ENCODE peak calls at places on chromosomes 6 and 20, in six cellular contexts. W is ovary, V is transverse colon, T is right atrium auricular region, Z is astrocyte, R is mammary epithelial cell. N is an unnamed sample. For H3K36me3 and H3K4me1, the result is how much of the 10 kb centered on the place peaks cover.

GRCh38 chr6:159989882-159990480 is 21.1 kb downstream of the IGF2R start:
- DNase-seq in T (no peak), Z (peak), R (peak), W (no peak), V (no peak), N (no peak)

GRCh38 chr6:32982084-32982701 is 13.8 kb downstream of the BRD2 start:
- DNase-seq in T (no peak), V (no peak), W (no peak), R (no peak), Z (no peak), N (no peak)

GRCh38 chr6:30544666-30545272 is 11.5 kb downstream of the GNL1 start:
- DNase-seq in V (no peak), T (no peak), Z (peak), R (peak), W (no peak), N (no peak)

GRCh38 chr6:168061269-168062210 is 17.5 kb downstream of the FRMD1 start:
- DNase-seq in W (no peak), Z (no peak), T (no peak), R (no peak), V (peak), N (no peak)

GRCh38 chr6:24947636-24948035 is 11.9 kb upstream of the RIPOR2 start:
- DNase-seq in V (no peak), R (no peak), T (no peak), Z (no peak), W (no peak), N (no peak)

GRCh38 chr6:13695217-13695616 is 16.4 kb downstream of the RANBP9 start:
- DNase-seq in T (no peak), Z (peak), V (no peak), W (no peak), R (no peak), N (no peak)

GRCh38 chr6:15464211-15464725 is 198.6 kb downstream of the DTNBP1 start:
- DNase-seq in R (no peak), V (peak), Z (no peak), W (no peak), T (no peak), N (peak)

GRCh38 chr6:89122625-89123024 is 4.8 kb upstream of the SRSF12 start:
- DNase-seq in Z (no peak), W (no peak), T (no peak), R (peak), V (no peak), N (no peak)

GRCh38 chr6:159821726-159822125 is 21.6 kb downstream of the PNLDC1 start:
- DNase-seq in Z (no peak), V (no peak), R (no peak), T (no peak), W (no peak), N (no peak)

GRCh38 chr6:68975064-68975463 is 340.0 kb downstream of the ADGRB3 start:
- DNase-seq in W (no peak), V (no peak), Z (peak), R (no peak), T (no peak), N (no peak)

GRCh38 chr20:11195899-11196558 is 522.2 kb upstream of the JAG1 start:
- DNase-seq in R (peak), T (no peak), V (no peak), W (no peak), Z (peak), N (no peak)

GRCh38 chr6:47478233-47479155 is 905 bp downstream of the CD2AP start:
- DNase-seq in R (peak), Z (peak), W (no peak), V (peak), T (no peak), N (no peak)

GRCh38 chr6:2848851-2849250 is 7.2 kb upstream of the SERPINB1 start:
- DNase-seq in W (no peak), T (no peak), Z (no peak), R (no peak), V (peak), N (peak)

GRCh38 chr6:15382089-15382488 is 136.2 kb downstream of the JARID2 start:
- DNase-seq in V (no peak), Z (no peak), T (no peak), W (no peak), R (no peak), N (no peak)

GRCh38 chr6:138948780-138949179 is 39.3 kb downstream of the REPS1 start:
- DNase-seq in W (no peak), T (no peak), Z (no peak), V (no peak), R (no peak), N (no peak)

GRCh38 chr6:13315896-13316295 is 12.4 kb downstream of the TBC1D7 start:
- DNase-seq in W (no peak), V (no peak), Z (no peak), R (no peak), T (no peak), N (no peak)

GRCh38 chr6:48542191-48542590 is 431.2 kb upstream of the PTCHD4 start:
- DNase-seq in W (no peak), Z (no peak), T (no peak), V (no peak), R (no peak), N (no peak)

GRCh38 chr6:65760285-65760684 is 53.3 kb upstream of the EYS start:
- DNase-seq in T (no peak), Z (no peak), V (no peak), W (no peak), R (no peak), N (no peak)

DNA sequence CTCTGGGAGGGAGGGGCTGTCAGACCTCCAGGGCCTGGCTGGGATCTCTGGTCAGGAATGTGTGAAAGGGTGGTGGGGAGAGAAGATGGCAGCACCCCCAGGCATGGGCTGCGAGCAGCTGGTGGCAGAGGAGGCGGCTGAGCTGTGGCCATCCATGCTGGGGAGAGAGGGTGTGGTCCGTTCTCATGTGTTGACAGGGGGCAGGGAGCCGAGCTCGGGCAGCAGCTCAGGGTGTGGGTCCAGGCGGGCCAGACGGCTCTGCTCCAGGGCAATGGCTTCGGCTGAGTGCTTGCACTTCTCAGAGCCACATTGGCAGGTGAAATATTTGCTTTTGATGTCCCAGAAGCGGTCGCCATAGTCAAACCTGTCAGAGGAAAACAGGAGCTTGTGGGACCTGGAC is 1.1 kb upstream of the SLC44A4 start:
- DNase-seq in Z (no peak), V (peak), T (no peak), R (no peak), W (no peak), N (no peak)
- H3K36me3 ChIP-seq in Z (under half), V (under half), T (half or more), R (under half), W (under half), N (half or more)

DNA sequence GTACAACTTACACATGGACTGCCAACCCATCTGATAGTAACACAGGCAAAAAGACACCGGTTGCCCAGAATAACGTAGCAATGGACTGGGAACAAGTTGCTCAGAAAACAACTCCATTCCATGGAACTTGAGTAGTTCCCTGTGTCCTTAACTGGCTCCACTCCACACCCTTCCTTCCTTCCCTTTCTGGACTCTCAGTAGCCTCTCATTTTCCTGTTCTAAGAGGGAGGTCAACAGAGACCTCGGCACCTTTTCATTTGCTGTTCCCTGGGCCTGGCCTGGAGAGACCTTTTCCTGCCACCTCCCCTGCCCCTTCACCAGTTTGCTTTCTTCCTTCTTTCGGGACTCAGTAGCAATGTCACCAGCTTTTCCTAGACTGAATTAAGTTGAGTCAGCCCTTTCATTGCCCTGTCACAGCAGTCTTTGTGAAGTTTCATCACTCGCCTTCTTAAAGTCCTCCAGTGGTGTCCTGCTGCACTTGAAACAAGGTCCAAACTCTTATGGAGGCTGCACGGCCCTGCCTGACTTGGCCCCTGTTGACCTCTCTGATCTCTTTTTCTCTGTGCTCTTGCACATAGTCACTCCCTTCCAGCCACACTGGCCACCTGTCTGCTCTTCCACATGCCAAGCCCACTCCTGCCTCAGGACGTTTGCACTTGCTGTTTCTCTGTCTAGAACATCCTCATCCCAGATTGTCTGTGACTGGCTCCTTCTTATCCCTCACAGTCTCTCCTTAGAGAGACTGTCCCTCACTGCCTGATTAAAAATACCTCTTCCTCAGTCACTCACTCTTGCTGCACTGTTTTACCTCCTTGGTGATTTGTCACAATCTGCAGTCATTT is 90.8 kb downstream of the KCNB1 start:
- DNase-seq in Z (no peak), R (no peak), T (no peak), W (no peak), V (no peak), N (no peak)
- H3K27ac ChIP-seq in Z (no peak), R (no peak), T (peak), W (no peak), V (no peak), N (no peak)

GRCh38 chr6:57305754-57306153 is 11.7 kb upstream of the PRIM2 start:
- DNase-seq in V (no peak), R (no peak), Z (peak), W (no peak), T (no peak), N (no peak)

GRCh38 chr6:57305112-57305511 is 12.3 kb upstream of the PRIM2 start:
- DNase-seq in Z (no peak), V (no peak), T (no peak), W (no peak), R (no peak), N (no peak)

GRCh38 chr6:57302477-57302876 is 15.0 kb upstream of the PRIM2 start:
- DNase-seq in R (no peak), T (no peak), W (no peak), V (no peak), Z (no peak), N (no peak)

GRCh38 chr6:57306273-57306672 is 11.2 kb upstream of the PRIM2 start:
- DNase-seq in Z (no peak), T (no peak), W (no peak), R (no peak), V (no peak), N (no peak)

DNA sequence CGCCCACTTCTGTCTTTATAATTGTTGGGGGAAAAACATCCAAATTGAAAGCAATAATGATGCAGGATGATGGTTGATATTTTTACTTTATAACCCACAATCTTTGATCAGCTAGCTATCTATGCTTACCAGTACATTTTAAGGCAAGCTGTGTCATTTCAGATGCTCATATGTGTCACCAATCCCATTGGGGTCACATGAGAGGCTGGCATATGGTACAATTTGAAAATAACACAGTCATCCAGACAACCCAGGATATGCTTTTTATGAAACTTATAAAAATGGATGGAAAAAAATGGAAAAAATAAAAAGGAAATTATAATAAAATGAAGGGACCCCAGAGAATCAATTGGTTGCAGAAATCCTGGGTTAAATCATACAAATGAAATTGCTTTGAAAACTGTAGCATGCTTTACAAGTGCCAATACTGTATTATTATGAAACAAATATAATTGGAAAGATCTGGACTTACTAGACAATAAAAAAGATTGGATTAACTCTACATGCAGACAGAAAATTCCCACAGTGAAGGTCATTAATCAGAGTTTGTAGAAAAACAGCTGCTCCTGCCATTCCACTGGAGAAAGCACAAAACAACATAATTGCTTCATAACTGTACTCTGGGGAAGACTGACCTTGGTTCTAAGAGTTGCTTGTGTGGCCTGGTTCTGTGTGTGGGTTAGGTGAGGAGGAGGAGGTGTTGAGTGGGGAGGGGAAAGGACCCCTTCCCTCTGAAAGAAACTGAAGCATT is 13.3 kb upstream of the PRIM2 start:
- DNase-seq in T (no peak), R (no peak), V (no peak), Z (peak), W (no peak), N (no peak)
- H3K4me1 ChIP-seq in T (under half), R (under half), V (under half), Z (under half), W (under half), N (under half)

DNA sequence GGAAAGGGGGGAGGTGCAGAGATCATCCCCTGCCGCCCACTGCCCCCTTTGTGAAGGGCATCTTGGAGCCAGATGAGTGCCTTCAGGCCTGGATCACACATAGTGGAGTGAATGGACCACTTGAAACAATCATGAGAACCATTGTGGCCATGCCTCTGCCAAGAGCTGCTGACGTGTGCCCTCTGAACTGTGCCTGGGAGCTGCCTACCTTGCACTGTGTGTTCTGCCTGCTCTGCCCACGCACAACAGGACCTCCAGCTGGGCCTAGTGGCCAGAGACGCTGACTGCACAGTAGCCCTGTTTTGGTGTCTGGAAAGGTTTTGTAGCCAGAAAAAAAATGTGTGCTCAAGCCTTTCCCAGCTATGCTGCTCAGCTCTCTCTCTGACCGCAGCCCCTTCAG is 1.8 kb upstream of the ADIG start:
- DNase-seq in V (no peak), Z (no peak), R (no peak), W (no peak), T (no peak), N (no peak)
- H3K36me3 ChIP-seq in V (under half), Z (under half), R (under half), W (under half), T (under half), N (under half)

GRCh38 chr6:5671162-5671561 is 335.6 kb downstream of the NRN1 start:
- DNase-seq in Z (peak), W (no peak), V (no peak), R (peak), T (no peak), N (no peak)
- H3K27ac ChIP-seq in Z (no peak), W (no peak), V (peak), R (peak), T (no peak), N (no peak)

N was measured in effector memory CD4-positive, alpha-beta T cell.